ENCODE peak calls at places on chromosome 3, in nine cellular contexts. N, Q, G, R, W, U, J, T and S are unnamed samples.

GRCh38 chr3:188900421-188900941 is 271.3 kb upstream of the TPRG1 start:
- DNase-seq in N (no peak), J (no peak), T (no peak), R (no peak), G (no peak), Q (peak; percentile 8), W (no peak), U (no peak), S (no peak)

GRCh38 chr3:123652346-123652984 is 67.6 kb upstream of the HACD2 start:
- DNase-seq in U (peak; percentile 83), J (peak; percentile 86), W (no peak), R (peak; percentile 87), G (peak; percentile 84), Q (peak; percentile 86), N (peak; percentile 71), T (peak; percentile 87), S (no peak)

GRCh38 chr3:181711325-181712135 is at the start of gene SOX2:
- DNase-seq in T (no peak), G (peak; percentile 48), R (peak; percentile 98), N (peak; percentile 45), W (no peak), J (peak; percentile 46), U (peak; percentile 66), Q (peak; percentile 89), S (no peak)

GRCh38 chr3:140433431-140433830 is 244.4 kb upstream of the TRIM42 start:
- DNase-seq in N (no peak), J (no peak), Q (no peak), R (no peak), G (no peak), U (no peak), W (no peak), T (no peak), S (no peak)

GRCh38 chr3:48563382-48563918 is at the start of gene UCN2:
- DNase-seq in J (no peak), R (no peak), T (no peak), N (no peak), U (no peak), Q (no peak), W (no peak), G (no peak), S (no peak)

GRCh38 chr3:23743141-23743784 is 62.5 kb upstream of the UBE2E1 start:
- DNase-seq in G (no peak), U (no peak), Q (no peak), T (no peak), W (no peak), R (peak; percentile 51), J (no peak), N (no peak), S (no peak)

GRCh38 chr3:172303181-172303580 is 145.1 kb downstream of the GHSR start:
- DNase-seq in G (no peak), R (no peak), T (no peak), U (no peak), W (no peak), N (no peak), J (no peak), Q (no peak), S (no peak)

GRCh38 chr3:128418900-128419299 is 47.8 kb downstream of the DNAJB8 start:
- DNase-seq in T (no peak), Q (no peak), R (no peak), G (no peak), U (no peak), J (no peak), W (no peak), N (no peak), S (no peak)

GRCh38 chr3:69084668-69085542 is at the start of gene ARL6IP5:
- DNase-seq in Q (peak; percentile 61), R (peak; percentile 93), T (peak; percentile 97), N (peak; percentile 90), U (peak; percentile 94), W (peak; percentile 87), J (peak; percentile 96), G (peak; percentile 95), S (peak; percentile 72)
- H3K4me1 ChIP-seq in Q (peaks cover 72% of the 10 kb centered on the region), R (peaks cover 18% of the 10 kb centered on the region), T (peaks cover 64% of the 10 kb centered on the region), N (peaks cover 79% of the 10 kb centered on the region), U (peaks cover 12% of the 10 kb centered on the region), W (peaks cover 72% of the 10 kb centered on the region), J (peaks cover 84% of the 10 kb centered on the region), G (peaks cover 57% of the 10 kb centered on the region), S (peaks cover 89% of the 10 kb centered on the region)

GRCh38 chr3:31937225-31937624 is 43.8 kb downstream of the OSBPL10 start:
- DNase-seq in G (no peak), J (no peak), W (no peak), Q (no peak), U (no peak), R (no peak), N (no peak), T (no peak), S (no peak)

GRCh38 chr3:31934018-31934417 is 47.0 kb downstream of the OSBPL10 start:
- DNase-seq in W (no peak), N (no peak), U (no peak), G (no peak), T (no peak), Q (no peak), J (no peak), R (no peak), S (no peak)

GRCh38 chr3:31936661-31937060 is 44.4 kb downstream of the OSBPL10 start:
- DNase-seq in J (no peak), N (no peak), T (no peak), U (no peak), Q (no peak), R (no peak), W (no peak), G (no peak), S (no peak)

GRCh38 chr3:31932990-31933389 is 48.1 kb downstream of the OSBPL10 start:
- DNase-seq in T (no peak), Q (no peak), R (no peak), U (no peak), N (no peak), G (no peak), J (no peak), W (no peak), S (no peak)

DNA sequence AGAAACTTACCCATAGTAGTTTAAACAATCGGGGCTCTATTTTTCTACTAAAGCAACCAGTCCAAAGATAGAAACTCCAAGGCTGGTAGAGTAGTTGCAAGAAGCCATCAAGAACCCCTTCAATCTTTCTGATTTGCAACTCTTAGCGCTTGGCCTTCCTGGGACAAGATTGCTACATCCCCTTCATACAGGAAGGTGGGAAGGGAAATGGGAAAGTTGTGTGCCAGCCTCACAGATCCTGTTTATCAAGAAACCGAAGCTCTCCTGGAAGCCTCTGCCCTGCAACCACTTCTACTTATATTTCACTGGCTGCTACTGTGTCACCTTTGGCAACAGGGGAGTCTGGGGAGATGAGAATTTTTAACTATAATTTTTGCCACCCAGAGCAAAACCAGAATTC is 46.2 kb downstream of the OSBPL10 start:
- DNase-seq in R (no peak), Q (no peak), N (no peak), J (no peak), G (no peak), T (no peak), W (no peak), U (peak; percentile 32), S (no peak)
- H3K27ac ChIP-seq in R (no peak overlapping the region), Q (no peak overlapping the region), N (no peak overlapping the region), J (no peak overlapping the region), G (no peak overlapping the region), T (no peak overlapping the region), W (no peak overlapping the region), U (no peak overlapping the region), S (no peak overlapping the region)

GRCh38 chr3:168040624-168041208 is 55.0 kb downstream of the GOLIM4 start:
- DNase-seq in R (peak; percentile 70), T (no peak), N (no peak), W (no peak), Q (peak; percentile 7), G (no peak), J (no peak), U (no peak), S (no peak)
- H3K4me3 ChIP-seq in R (no peak overlapping the region), T (no peak overlapping the region), N (no peak overlapping the region), W (no peak overlapping the region), Q (no peak overlapping the region), G (no peak overlapping the region), J (no peak overlapping the region), U (no peak overlapping the region), S (no peak overlapping the region)

DNA sequence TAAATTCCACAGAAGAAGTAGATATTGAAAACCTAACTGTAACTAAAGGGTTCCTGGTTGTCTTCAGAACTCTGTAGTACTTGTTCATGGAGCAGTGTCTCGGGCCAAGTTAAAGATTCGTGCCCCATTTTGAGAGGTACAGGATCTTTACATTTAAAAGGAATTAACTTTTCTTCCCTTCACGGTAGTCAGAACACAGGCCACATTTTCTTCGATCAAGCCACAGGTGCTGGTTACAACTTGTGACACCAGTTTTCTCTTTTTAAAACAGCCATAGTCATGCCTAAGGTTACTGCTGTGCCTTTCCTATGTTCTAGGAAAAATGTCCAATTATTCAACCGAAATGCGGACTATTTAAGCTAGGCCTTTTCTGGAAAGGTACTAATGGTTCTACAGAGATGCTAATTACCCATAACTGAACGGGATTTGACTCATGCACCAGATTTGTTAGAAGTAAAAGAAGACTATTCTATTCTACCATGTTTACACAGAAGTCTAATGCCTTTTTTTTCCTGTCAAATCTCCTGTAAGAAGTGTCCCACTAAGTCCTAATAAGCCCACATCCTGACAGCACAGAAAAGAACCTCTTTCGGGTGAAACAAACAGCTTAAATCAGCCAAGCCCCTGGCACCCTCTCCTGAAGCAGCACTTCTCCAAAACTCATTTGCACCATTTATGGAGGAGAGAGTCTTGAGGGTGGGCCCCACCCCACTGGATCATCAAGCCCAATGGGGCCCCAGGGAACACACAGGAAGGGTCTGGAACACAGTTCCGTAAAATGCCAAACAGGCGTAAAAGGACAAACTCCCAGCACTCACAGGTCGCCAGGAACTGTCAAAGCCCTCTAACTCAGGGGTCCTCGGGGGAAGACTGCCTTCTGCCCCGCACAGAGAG is 1.9 kb downstream of the LRIG1 start:
- DNase-seq in R (no peak), G (no peak), N (no peak), U (no peak), T (peak; percentile 56), W (no peak), J (peak; percentile 54), Q (no peak), S (no peak)
- H3K4me1 ChIP-seq in R (peaks cover 63% of the 10 kb centered on the region), G (peaks cover 58% of the 10 kb centered on the region), N (peaks cover 42% of the 10 kb centered on the region), U (peaks cover 8% of the 10 kb centered on the region), T (peaks cover 40% of the 10 kb centered on the region), W (peaks cover 64% of the 10 kb centered on the region), J (peaks cover 60% of the 10 kb centered on the region), Q (peaks cover 12% of the 10 kb centered on the region), S (peaks cover 32% of the 10 kb centered on the region)

GRCh38 chr3:72907131-72907697 is 19.4 kb downstream of the GXYLT2 start:
- DNase-seq in R (no peak), U (peak; percentile 38), G (no peak), J (peak; percentile 52), W (no peak), N (no peak), Q (no peak), T (no peak), S (no peak)
- H3K27ac ChIP-seq in R (no peak overlapping the region), U (no peak overlapping the region), G (peak overlapping the region; percentile 37), J (peak overlapping the region; percentile 13), W (no peak overlapping the region), N (peak overlapping the region; percentile 27), Q (no peak overlapping the region), T (peak overlapping the region; percentile 53), S (no peak overlapping the region)